ENCODE peak calls at places on chromosomes 12 and 14, in eight cellular contexts. One of them, this sample, is unnamed. For H3K27me3, the result is how much of the 10 kb centered on the place peaks cover.

GRCh38 chr12:97127061-97127460 is 220.0 kb downstream of the NEDD1 start:
- DNase-seq in cardiac muscle cell: peak
- DNase-seq in BE2C: no peak
- DNase-seq in MM.1S: no peak
- DNase-seq in sigmoid colon: no peak
- DNase-seq in fibroblast of lung: no peak
- DNase-seq in AG04450: no peak
- DNase-seq in brain microvascular endothelial cell: no peak
- DNase-seq in this sample: no peak

GRCh38 chr12:105481906-105482305 is 151.4 kb downstream of the C12orf75 start:
- DNase-seq in cardiac muscle cell: no peak
- DNase-seq in BE2C: no peak
- DNase-seq in MM.1S: no peak
- DNase-seq in sigmoid colon: no peak
- DNase-seq in fibroblast of lung: peak
- DNase-seq in AG04450: no peak
- DNase-seq in brain microvascular endothelial cell: no peak
- DNase-seq in this sample: no peak

GRCh38 chr12:116384629-116385485 is 107.4 kb upstream of the MED13L start:
- DNase-seq in cardiac muscle cell: no peak
- DNase-seq in BE2C: no peak
- DNase-seq in MM.1S: no peak
- DNase-seq in sigmoid colon: no peak
- DNase-seq in fibroblast of lung: peak
- DNase-seq in AG04450: no peak
- DNase-seq in brain microvascular endothelial cell: peak
- DNase-seq in this sample: no peak

GRCh38 chr12:5318874-5319273 is 113.0 kb upstream of the NTF3 start:
- DNase-seq in cardiac muscle cell: no peak
- DNase-seq in BE2C: no peak
- DNase-seq in MM.1S: no peak
- DNase-seq in sigmoid colon: no peak
- DNase-seq in fibroblast of lung: peak
- DNase-seq in AG04450: peak
- DNase-seq in brain microvascular endothelial cell: peak
- DNase-seq in this sample: peak

GRCh38 chr14:87332001-87332400 is 661.0 kb downstream of the GALC start:
- DNase-seq in cardiac muscle cell: no peak
- DNase-seq in BE2C: no peak
- DNase-seq in MM.1S: no peak
- DNase-seq in sigmoid colon: no peak
- DNase-seq in fibroblast of lung: peak
- DNase-seq in AG04450: peak
- DNase-seq in brain microvascular endothelial cell: no peak
- DNase-seq in this sample: peak

GRCh38 chr12:12719496-12719895 is 2.3 kb downstream of the CDKN1B start:
- DNase-seq in cardiac muscle cell: no peak
- DNase-seq in BE2C: no peak
- DNase-seq in MM.1S: peak
- DNase-seq in sigmoid colon: no peak
- DNase-seq in fibroblast of lung: peak
- DNase-seq in AG04450: no peak
- DNase-seq in brain microvascular endothelial cell: no peak
- DNase-seq in this sample: no peak

GRCh38 chr14:54803926-54804719 is 98.5 kb downstream of the GCH1 start:
- DNase-seq in cardiac muscle cell: no peak
- DNase-seq in BE2C: no peak
- DNase-seq in MM.1S: no peak
- DNase-seq in sigmoid colon: no peak
- DNase-seq in fibroblast of lung: no peak
- DNase-seq in AG04450: no peak
- DNase-seq in brain microvascular endothelial cell: no peak
- DNase-seq in this sample: no peak

GRCh38 chr14:23113346-23114119 is 5.5 kb downstream of the CEBPE start:
- DNase-seq in cardiac muscle cell: peak
- DNase-seq in BE2C: no peak
- DNase-seq in MM.1S: no peak
- DNase-seq in sigmoid colon: peak
- DNase-seq in fibroblast of lung: peak
- DNase-seq in AG04450: no peak
- DNase-seq in brain microvascular endothelial cell: no peak
- DNase-seq in this sample: no peak

GRCh38 chr12:109517619-109518018 is 40.2 kb downstream of the UBE3B start:
- DNase-seq in cardiac muscle cell: no peak
- DNase-seq in BE2C: peak
- DNase-seq in MM.1S: no peak
- DNase-seq in sigmoid colon: no peak
- DNase-seq in fibroblast of lung: no peak
- DNase-seq in AG04450: no peak
- DNase-seq in brain microvascular endothelial cell: no peak
- DNase-seq in this sample: no peak

GRCh38 chr12:52724384-52724783 is 21.1 kb upstream of the KRT77 start:
- DNase-seq in cardiac muscle cell: no peak
- DNase-seq in BE2C: no peak
- DNase-seq in MM.1S: no peak
- DNase-seq in sigmoid colon: no peak
- DNase-seq in fibroblast of lung: no peak
- DNase-seq in AG04450: no peak
- DNase-seq in brain microvascular endothelial cell: no peak
- DNase-seq in this sample: no peak

GRCh38 chr14:89678715-89679220 is 261.7 kb upstream of the FOXN3 start:
- DNase-seq in cardiac muscle cell: peak
- DNase-seq in BE2C: no peak
- DNase-seq in MM.1S: no peak
- DNase-seq in sigmoid colon: no peak
- DNase-seq in fibroblast of lung: no peak
- DNase-seq in AG04450: no peak
- DNase-seq in brain microvascular endothelial cell: peak
- DNase-seq in this sample: no peak

GRCh38 chr12:7354521-7354920 is 50.6 kb downstream of the ACSM4 start:
- DNase-seq in cardiac muscle cell: no peak
- DNase-seq in BE2C: no peak
- DNase-seq in MM.1S: no peak
- DNase-seq in sigmoid colon: no peak
- DNase-seq in fibroblast of lung: no peak
- DNase-seq in AG04450: no peak
- DNase-seq in brain microvascular endothelial cell: peak
- DNase-seq in this sample: no peak

GRCh38 chr12:56220611-56221232 is 1.0 kb downstream of the RNF41 start:
- DNase-seq in cardiac muscle cell: no peak
- DNase-seq in BE2C: no peak
- DNase-seq in MM.1S: peak
- DNase-seq in sigmoid colon: no peak
- DNase-seq in fibroblast of lung: peak
- DNase-seq in AG04450: no peak
- DNase-seq in brain microvascular endothelial cell: no peak
- DNase-seq in this sample: no peak

GRCh38 chr12:145369-145960 is 68.5 kb downstream of the SLC6A12 start:
- DNase-seq in cardiac muscle cell: no peak
- DNase-seq in BE2C: no peak
- DNase-seq in MM.1S: no peak
- DNase-seq in sigmoid colon: no peak
- DNase-seq in fibroblast of lung: no peak
- DNase-seq in AG04450: no peak
- DNase-seq in brain microvascular endothelial cell: no peak
- DNase-seq in this sample: no peak

GRCh38 chr14:102140027-102140749 is 491 bp downstream of the WDR20 start:
- DNase-seq in cardiac muscle cell: peak
- DNase-seq in BE2C: peak
- DNase-seq in MM.1S: no peak
- DNase-seq in sigmoid colon: peak
- DNase-seq in fibroblast of lung: peak
- DNase-seq in AG04450: no peak
- DNase-seq in brain microvascular endothelial cell: peak
- DNase-seq in this sample: no peak

DNA sequence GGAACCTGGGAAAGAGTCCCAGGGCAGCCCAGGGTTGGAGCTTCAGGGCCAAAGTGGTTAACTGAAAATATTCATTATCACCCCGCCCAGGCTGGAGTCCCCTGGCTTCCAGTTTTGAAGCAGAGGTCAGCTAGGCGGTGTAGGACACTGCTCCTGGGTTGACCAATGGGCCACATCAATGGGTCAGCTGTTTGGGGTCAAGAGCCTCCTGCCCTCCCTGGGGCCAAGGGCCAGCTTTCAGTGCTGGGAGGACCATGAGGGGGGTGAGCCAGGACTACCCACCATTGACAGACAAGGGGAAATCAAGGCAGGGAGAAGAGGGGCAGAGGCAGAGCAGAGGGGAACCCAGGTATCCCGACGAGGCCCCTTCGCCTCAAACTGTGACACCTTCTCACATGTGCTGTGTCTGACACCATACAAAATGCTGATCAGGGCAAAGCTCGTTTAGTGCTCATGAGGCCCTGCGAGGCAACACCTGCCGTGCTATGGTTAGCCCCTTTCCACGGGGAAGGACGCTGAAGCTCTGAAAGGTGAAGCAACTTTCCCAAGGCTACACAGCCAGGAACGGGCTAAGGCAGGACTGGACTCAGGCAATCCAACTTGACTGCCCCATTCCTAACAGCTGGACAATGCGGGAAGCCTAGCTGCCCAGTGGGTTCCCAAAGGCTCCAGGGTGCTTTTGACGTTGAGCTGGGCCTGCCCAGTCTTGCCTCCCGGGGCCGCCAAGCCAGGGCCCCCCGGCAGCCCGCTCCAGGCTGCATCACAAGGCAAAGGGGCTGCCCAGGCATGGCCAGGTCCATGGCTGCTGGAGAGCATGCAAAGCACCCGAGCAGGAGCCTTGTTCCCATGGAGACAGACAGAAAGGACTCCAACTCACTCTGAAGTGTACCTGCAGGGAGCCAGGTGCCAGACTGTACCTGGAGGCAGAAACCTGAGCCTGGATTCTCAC is 2.0 kb downstream of the SYNE3 start:
- DNase-seq in cardiac muscle cell: no peak
- DNase-seq in BE2C: no peak
- DNase-seq in MM.1S: peak
- DNase-seq in sigmoid colon: no peak
- DNase-seq in fibroblast of lung: no peak
- DNase-seq in AG04450: no peak
- DNase-seq in brain microvascular endothelial cell: no peak
- DNase-seq in this sample: no peak
- H3K4me3 ChIP-seq in cardiac muscle cell: no peak
- H3K4me3 ChIP-seq in BE2C: no peak
- H3K4me3 ChIP-seq in MM.1S: peak
- H3K4me3 ChIP-seq in sigmoid colon: no peak
- H3K4me3 ChIP-seq in fibroblast of lung: peak
- H3K4me3 ChIP-seq in AG04450: no peak
- H3K4me3 ChIP-seq in brain microvascular endothelial cell: no peak
- H3K4me3 ChIP-seq in this sample: no peak

GRCh38 chr12:51395283-51396230 is 4.4 kb upstream of the GALNT6 start:
- DNase-seq in cardiac muscle cell: no peak
- DNase-seq in BE2C: no peak
- DNase-seq in MM.1S: no peak
- DNase-seq in sigmoid colon: no peak
- DNase-seq in fibroblast of lung: no peak
- DNase-seq in AG04450: no peak
- DNase-seq in brain microvascular endothelial cell: no peak
- DNase-seq in this sample: no peak

GRCh38 chr12:51393676-51394545 is 2.7 kb upstream of the GALNT6 start:
- DNase-seq in cardiac muscle cell: no peak
- DNase-seq in BE2C: no peak
- DNase-seq in MM.1S: no peak
- DNase-seq in sigmoid colon: no peak
- DNase-seq in fibroblast of lung: peak
- DNase-seq in AG04450: peak
- DNase-seq in brain microvascular endothelial cell: peak
- DNase-seq in this sample: peak

GRCh38 chr12:51390457-51391046 is 654 bp downstream of the GALNT6 start:
- DNase-seq in cardiac muscle cell: no peak
- DNase-seq in BE2C: no peak
- DNase-seq in MM.1S: no peak
- DNase-seq in sigmoid colon: no peak
- DNase-seq in fibroblast of lung: no peak
- DNase-seq in AG04450: no peak
- DNase-seq in brain microvascular endothelial cell: no peak
- DNase-seq in this sample: no peak

GRCh38 chr12:51391047-51391837 is at the start of gene GALNT6:
- DNase-seq in cardiac muscle cell: peak
- DNase-seq in BE2C: peak
- DNase-seq in MM.1S: peak
- DNase-seq in sigmoid colon: no peak
- DNase-seq in fibroblast of lung: no peak
- DNase-seq in AG04450: no peak
- DNase-seq in brain microvascular endothelial cell: no peak
- DNase-seq in this sample: no peak

GRCh38 chr12:51392556-51393237 is 1.5 kb upstream of the GALNT6 start:
- DNase-seq in cardiac muscle cell: no peak
- DNase-seq in BE2C: no peak
- DNase-seq in MM.1S: peak
- DNase-seq in sigmoid colon: no peak
- DNase-seq in fibroblast of lung: peak
- DNase-seq in AG04450: no peak
- DNase-seq in brain microvascular endothelial cell: no peak
- DNase-seq in this sample: no peak
- TF ChIP-seq CTCF in cardiac muscle cell: no peak
- TF ChIP-seq CTCF in BE2C: no peak
- TF ChIP-seq CTCF in MM.1S: no peak
- TF ChIP-seq CTCF in sigmoid colon: no peak
- TF ChIP-seq CTCF in fibroblast of lung: no peak
- TF ChIP-seq CTCF in AG04450: peak
- TF ChIP-seq CTCF in brain microvascular endothelial cell: no peak
- TF ChIP-seq CTCF in this sample: peak

DNA sequence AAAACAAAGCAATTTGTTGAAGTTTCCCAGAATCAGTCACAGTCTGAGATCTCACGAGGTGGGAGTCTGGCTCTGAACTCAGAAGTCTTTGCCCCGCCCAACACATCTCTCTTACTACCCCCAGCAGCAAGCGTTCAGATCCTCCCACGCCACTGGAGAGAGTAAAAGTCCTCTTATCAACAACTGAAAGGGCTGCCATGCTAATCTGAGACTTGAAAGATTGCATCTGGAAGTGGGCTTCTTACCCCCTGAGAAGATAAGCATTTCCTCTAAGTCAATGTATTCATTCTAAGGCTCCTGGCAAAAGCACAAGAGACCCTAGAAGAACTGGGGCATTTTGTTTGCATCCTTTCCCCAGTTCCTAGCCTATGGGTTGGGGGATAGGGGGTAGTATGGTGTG is 34.1 kb upstream of the STON2 start:
- DNase-seq in cardiac muscle cell: no peak
- DNase-seq in BE2C: no peak
- DNase-seq in MM.1S: no peak
- DNase-seq in sigmoid colon: no peak
- DNase-seq in fibroblast of lung: no peak
- DNase-seq in AG04450: no peak
- DNase-seq in brain microvascular endothelial cell: no peak
- DNase-seq in this sample: no peak
- H3K27me3 ChIP-seq in cardiac muscle cell: half or more
- H3K27me3 ChIP-seq in BE2C: under half
- H3K27me3 ChIP-seq in MM.1S: under half
- H3K27me3 ChIP-seq in sigmoid colon: half or more
- H3K27me3 ChIP-seq in fibroblast of lung: under half
- H3K27me3 ChIP-seq in AG04450: under half
- H3K27me3 ChIP-seq in brain microvascular endothelial cell: under half
- H3K27me3 ChIP-seq in this sample: under half

DNA sequence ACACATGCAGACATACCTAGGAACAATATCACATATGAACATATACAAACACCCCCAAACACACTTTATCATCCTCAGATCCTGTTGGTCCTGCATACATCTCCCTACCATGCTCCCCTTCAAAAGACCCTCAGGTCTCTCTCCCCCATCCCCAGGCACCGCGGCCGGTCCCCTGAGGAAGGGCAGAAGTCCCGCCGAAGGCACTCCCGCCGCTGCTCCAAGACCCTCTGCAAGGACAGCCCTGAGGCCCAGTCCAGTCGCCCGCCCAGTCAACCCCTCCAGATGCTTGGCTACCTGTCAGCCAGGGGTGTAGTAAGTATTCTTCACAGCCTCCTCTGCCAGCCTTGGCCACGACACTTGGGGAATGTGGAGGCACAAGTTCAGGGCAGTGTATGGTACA is 48.2 kb upstream of the HSPB8 start:
- DNase-seq in cardiac muscle cell: no peak
- DNase-seq in BE2C: no peak
- DNase-seq in MM.1S: no peak
- DNase-seq in sigmoid colon: no peak
- DNase-seq in fibroblast of lung: no peak
- DNase-seq in AG04450: no peak
- DNase-seq in brain microvascular endothelial cell: no peak
- DNase-seq in this sample: no peak
- H3K4me3 ChIP-seq in cardiac muscle cell: no peak
- H3K4me3 ChIP-seq in BE2C: no peak
- H3K4me3 ChIP-seq in MM.1S: no peak
- H3K4me3 ChIP-seq in sigmoid colon: no peak
- H3K4me3 ChIP-seq in fibroblast of lung: no peak
- H3K4me3 ChIP-seq in AG04450: no peak
- H3K4me3 ChIP-seq in brain microvascular endothelial cell: no peak
- H3K4me3 ChIP-seq in this sample: no peak

This sample was measured in BJ.